ENCODE peak calls at places on chromosomes 2 and 18, in seven cellular contexts. V, P, U, C, Q, L and Z are unnamed samples.

GRCh38 chr2:205352593-205352992 is 329.7 kb upstream of the NRP2 start:
- DNase-seq in V (no peak), P (no peak), U (no peak), C (peak), Q (no peak), L (no peak), Z (no peak)

GRCh38 chr18:74652392-74652988 is 54.8 kb downstream of the ZNF407 start:
- DNase-seq in V (no peak), P (no peak), U (peak), C (peak), Q (peak), L (no peak), Z (peak)

GRCh38 chr2:64470921-64471320 is 17.0 kb downstream of the LGALSL start:
- DNase-seq in V (no peak), P (no peak), U (no peak), C (no peak), Q (no peak), L (no peak), Z (no peak)

GRCh38 chr2:207394812-207395534 is 134.8 kb upstream of the CREB1 start:
- DNase-seq in V (no peak), P (no peak), U (peak), C (peak), Q (peak), L (peak), Z (peak)

GRCh38 chr2:68720665-68721064 is 13.9 kb upstream of the ARHGAP25 start:
- DNase-seq in V (no peak), P (no peak), U (no peak), C (no peak), Q (no peak), L (no peak), Z (no peak)

GRCh38 chr2:217756375-217757107 is 246.3 kb downstream of the TNS1 start:
- DNase-seq in V (peak), P (peak), U (peak), C (peak), Q (peak), L (peak), Z (no peak)

GRCh38 chr2:216057688-216058193 is 23.9 kb downstream of the PECR start:
- DNase-seq in V (no peak), P (no peak), U (peak), C (no peak), Q (peak), L (no peak), Z (no peak)

GRCh38 chr2:188659656-188660406 is 314.3 kb upstream of the COL3A1 start:
- DNase-seq in V (no peak), P (no peak), U (no peak), C (peak), Q (peak), L (no peak), Z (no peak)

GRCh38 chr2:210128961-210129360 is 42.2 kb downstream of the KANSL1L start:
- DNase-seq in V (no peak), P (no peak), U (no peak), C (peak), Q (no peak), L (no peak), Z (no peak)

GRCh38 chr18:44729631-44730101 is 49.0 kb downstream of the SETBP1 start:
- DNase-seq in V (no peak), P (no peak), U (no peak), C (peak), Q (peak), L (no peak), Z (no peak)

GRCh38 chr2:118913805-118914645 is 28.0 kb upstream of the MARCO start:
- DNase-seq in V (no peak), P (no peak), U (no peak), C (no peak), Q (peak), L (no peak), Z (no peak)

GRCh38 chr2:211347328-211347727 is 790.9 kb downstream of the CPS1 start:
- DNase-seq in V (no peak), P (no peak), U (no peak), C (no peak), Q (peak), L (no peak), Z (no peak)

GRCh38 chr2:8153258-8153718 is 528.6 kb upstream of the ID2 start:
- DNase-seq in V (no peak), P (no peak), U (no peak), C (no peak), Q (no peak), L (no peak), Z (no peak)

GRCh38 chr2:98507940-98508689 is 63.5 kb downstream of the INPP4A start:
- DNase-seq in V (no peak), P (no peak), U (no peak), C (peak), Q (no peak), L (peak), Z (no peak)

GRCh38 chr2:98823196-98824166 is 92.5 kb upstream of the MGAT4A start:
- DNase-seq in V (no peak), P (no peak), U (no peak), C (no peak), Q (no peak), L (peak), Z (no peak)

GRCh38 chr2:138274421-138275291 is 226.9 kb upstream of the SPOPL start:
- DNase-seq in V (no peak), P (no peak), U (no peak), C (peak), Q (peak), L (no peak), Z (no peak)

GRCh38 chr2:136356111-136357033 is 238.4 kb upstream of the CXCR4 start:
- DNase-seq in V (no peak), P (no peak), U (no peak), C (no peak), Q (no peak), L (no peak), Z (no peak)

GRCh38 chr2:36780231-36780808 is 83.8 kb downstream of the VIT start:
- DNase-seq in V (peak), P (peak), U (peak), C (peak), Q (peak), L (no peak), Z (peak)

GRCh38 chr2:172806426-172807008 is 70.9 kb downstream of the RAPGEF4 start:
- DNase-seq in V (peak), P (no peak), U (peak), C (peak), Q (peak), L (no peak), Z (peak)

GRCh38 chr18:10036479-10036878 is 122.7 kb downstream of the VAPA start:
- DNase-seq in V (no peak), P (no peak), U (no peak), C (no peak), Q (no peak), L (no peak), Z (no peak)

GRCh38 chr18:76448262-76449109 is 46.6 kb downstream of the ZNF516 start:
- DNase-seq in V (no peak), P (no peak), U (no peak), C (no peak), Q (no peak), L (no peak), Z (no peak)

GRCh38 chr2:31140151-31140550 is 1.9 kb upstream of the GALNT14 start:
- DNase-seq in V (no peak), P (no peak), U (no peak), C (no peak), Q (no peak), L (no peak), Z (no peak)

GRCh38 chr2:164831180-164831579 is 10.4 kb downstream of the COBLL1 start:
- DNase-seq in V (no peak), P (no peak), U (no peak), C (no peak), Q (no peak), L (no peak), Z (no peak)

GRCh38 chr18:73189718-73190117 is 321.9 kb upstream of the NETO1 start:
- DNase-seq in V (no peak), P (no peak), U (no peak), C (no peak), Q (no peak), L (no peak), Z (no peak)

GRCh38 chr18:57353940-57354461 is 1.6 kb downstream of the ST8SIA3 start:
- DNase-seq in V (no peak), P (peak), U (no peak), C (peak), Q (no peak), L (peak), Z (no peak)

GRCh38 chr2:190481339-190481738 is 53.2 kb downstream of the NEMP2 start:
- DNase-seq in V (no peak), P (no peak), U (no peak), C (no peak), Q (no peak), L (no peak), Z (no peak)

GRCh38 chr2:218618102-218618860 is 10.6 kb downstream of the PLCD4 start:
- DNase-seq in V (no peak), P (no peak), U (no peak), C (peak), Q (no peak), L (no peak), Z (no peak)

GRCh38 chr2:123659120-123659519 is 366.0 kb upstream of the CNTNAP5 start:
- DNase-seq in V (no peak), P (no peak), U (no peak), C (no peak), Q (no peak), L (no peak), Z (no peak)

GRCh38 chr2:17593841-17594482 is 53.5 kb downstream of the VSNL1 start:
- DNase-seq in V (no peak), P (no peak), U (no peak), C (peak), Q (no peak), L (no peak), Z (no peak)

GRCh38 chr2:22855761-22856184 is 529.2 kb upstream of the KLHL29 start:
- DNase-seq in V (peak), P (no peak), U (no peak), C (no peak), Q (no peak), L (no peak), Z (no peak)

GRCh38 chr2:96951125-96951654 is 35.2 kb downstream of the FAM178B start:
- DNase-seq in V (peak), P (peak), U (peak), C (peak), Q (peak), L (peak), Z (peak)

GRCh38 chr2:18623782-18624181 is 34.4 kb upstream of the NT5C1B start:
- DNase-seq in V (no peak), P (no peak), U (no peak), C (peak), Q (peak), L (no peak), Z (no peak)

GRCh38 chr18:53551868-53552426 is 672.5 kb downstream of the MBD2 start:
- DNase-seq in V (no peak), P (no peak), U (no peak), C (no peak), Q (no peak), L (no peak), Z (no peak)

GRCh38 chr2:19714926-19715325 is 186.9 kb downstream of the TTC32 start:
- DNase-seq in V (no peak), P (no peak), U (no peak), C (peak), Q (no peak), L (no peak), Z (no peak)

GRCh38 chr2:98607104-98607503 is 1.2 kb downstream of the COA5 start:
- DNase-seq in V (no peak), P (no peak), U (no peak), C (no peak), Q (no peak), L (no peak), Z (no peak)